ENCODE peak calls at places on chromosomes 11 and 22, in ten cellular contexts. One of them, this sample, is unnamed.

GRCh38 chr11:95764267-95764898 is 25.2 kb downstream of the FAM76B start:
- DNase-seq in spleen: no peak
- DNase-seq in breast epithelium: no peak
- DNase-seq in lower leg skin: no peak
- DNase-seq in adrenal gland: no peak
- DNase-seq in left ventricle myocardium inferior: no peak
- DNase-seq in thoracic aorta: no peak
- DNase-seq in BE2C: no peak
- DNase-seq in Panc1: no peak
- DNase-seq in lower lobe of right lung: no peak
- DNase-seq in this sample: peak

GRCh38 chr11:121032546-121032945 is 8.6 kb downstream of the TBCEL start:
- DNase-seq in lower lobe of right lung: no peak
- DNase-seq in breast epithelium: no peak
- DNase-seq in spleen: no peak
- DNase-seq in adrenal gland: no peak
- DNase-seq in lower leg skin: no peak
- DNase-seq in Panc1: no peak
- DNase-seq in thoracic aorta: no peak
- DNase-seq in left ventricle myocardium inferior: no peak
- DNase-seq in BE2C: no peak
- DNase-seq in this sample: peak

GRCh38 chr22:36741204-36741793 is 34.6 kb downstream of the IFT27 start:
- DNase-seq in lower leg skin: no peak
- DNase-seq in left ventricle myocardium inferior: no peak
- DNase-seq in lower lobe of right lung: no peak
- DNase-seq in adrenal gland: peak
- DNase-seq in spleen: no peak
- DNase-seq in thoracic aorta: no peak
- DNase-seq in breast epithelium: no peak
- DNase-seq in BE2C: peak
- DNase-seq in Panc1: no peak
- DNase-seq in this sample: peak

GRCh38 chr11:10485646-10486045 is 30.6 kb downstream of the AMPD3 start:
- DNase-seq in adrenal gland: peak
- DNase-seq in lower lobe of right lung: no peak
- DNase-seq in thoracic aorta: no peak
- DNase-seq in spleen: no peak
- DNase-seq in breast epithelium: no peak
- DNase-seq in BE2C: no peak
- DNase-seq in Panc1: no peak
- DNase-seq in lower leg skin: no peak
- DNase-seq in left ventricle myocardium inferior: no peak
- DNase-seq in this sample: no peak

GRCh38 chr22:49934144-49934890 is 15.9 kb downstream of the CRELD2 start:
- DNase-seq in breast epithelium: peak
- DNase-seq in adrenal gland: peak
- DNase-seq in spleen: peak
- DNase-seq in BE2C: no peak
- DNase-seq in lower leg skin: no peak
- DNase-seq in Panc1: no peak
- DNase-seq in left ventricle myocardium inferior: peak
- DNase-seq in thoracic aorta: no peak
- DNase-seq in lower lobe of right lung: peak
- DNase-seq in this sample: peak

GRCh38 chr11:67545280-67545679 is 22.0 kb upstream of the CABP2 start:
- DNase-seq in thoracic aorta: no peak
- DNase-seq in lower lobe of right lung: no peak
- DNase-seq in spleen: no peak
- DNase-seq in left ventricle myocardium inferior: peak
- DNase-seq in adrenal gland: peak
- DNase-seq in breast epithelium: no peak
- DNase-seq in BE2C: peak
- DNase-seq in Panc1: no peak
- DNase-seq in lower leg skin: no peak
- DNase-seq in this sample: no peak

GRCh38 chr11:72626637-72626936 is 47.6 kb downstream of the PDE2A start:
- DNase-seq in left ventricle myocardium inferior: no peak
- DNase-seq in adrenal gland: no peak
- DNase-seq in BE2C: no peak
- DNase-seq in Panc1: no peak
- DNase-seq in lower lobe of right lung: no peak
- DNase-seq in breast epithelium: no peak
- DNase-seq in thoracic aorta: no peak
- DNase-seq in lower leg skin: no peak
- DNase-seq in spleen: no peak
- DNase-seq in this sample: no peak

GRCh38 chr22:50027639-50028537 is 15.3 kb upstream of the IL17REL start:
- DNase-seq in thoracic aorta: no peak
- DNase-seq in lower lobe of right lung: peak
- DNase-seq in spleen: peak
- DNase-seq in Panc1: no peak
- DNase-seq in left ventricle myocardium inferior: no peak
- DNase-seq in breast epithelium: peak
- DNase-seq in adrenal gland: no peak
- DNase-seq in lower leg skin: no peak
- DNase-seq in BE2C: peak
- DNase-seq in this sample: peak

GRCh38 chr22:32557424-32557823 is 82.8 kb downstream of the FBXO7 start:
- DNase-seq in adrenal gland: no peak
- DNase-seq in thoracic aorta: no peak
- DNase-seq in BE2C: no peak
- DNase-seq in lower leg skin: peak
- DNase-seq in left ventricle myocardium inferior: no peak
- DNase-seq in spleen: peak
- DNase-seq in Panc1: no peak
- DNase-seq in lower lobe of right lung: no peak
- DNase-seq in breast epithelium: no peak
- DNase-seq in this sample: no peak

GRCh38 chr11:73177380-73178091 is 35.4 kb upstream of the FCHSD2 start:
- DNase-seq in lower lobe of right lung: peak
- DNase-seq in lower leg skin: no peak
- DNase-seq in thoracic aorta: peak
- DNase-seq in spleen: peak
- DNase-seq in Panc1: no peak
- DNase-seq in BE2C: no peak
- DNase-seq in left ventricle myocardium inferior: peak
- DNase-seq in breast epithelium: peak
- DNase-seq in adrenal gland: peak
- DNase-seq in this sample: no peak

GRCh38 chr11:91796999-91797398 is 427.6 kb upstream of the FAT3 start:
- DNase-seq in left ventricle myocardium inferior: no peak
- DNase-seq in thoracic aorta: no peak
- DNase-seq in lower leg skin: no peak
- DNase-seq in lower lobe of right lung: no peak
- DNase-seq in breast epithelium: no peak
- DNase-seq in adrenal gland: no peak
- DNase-seq in spleen: no peak
- DNase-seq in Panc1: no peak
- DNase-seq in BE2C: no peak
- DNase-seq in this sample: no peak

GRCh38 chr11:110077866-110078325 is 15.3 kb upstream of the ZC3H12C start:
- DNase-seq in Panc1: no peak
- DNase-seq in lower leg skin: no peak
- DNase-seq in adrenal gland: peak
- DNase-seq in left ventricle myocardium inferior: no peak
- DNase-seq in spleen: no peak
- DNase-seq in breast epithelium: no peak
- DNase-seq in lower lobe of right lung: no peak
- DNase-seq in thoracic aorta: no peak
- DNase-seq in BE2C: no peak
- DNase-seq in this sample: peak

GRCh38 chr11:65663634-65664200 is 1.0 kb upstream of the RELA start:
- DNase-seq in lower lobe of right lung: peak
- DNase-seq in breast epithelium: no peak
- DNase-seq in adrenal gland: peak
- DNase-seq in left ventricle myocardium inferior: peak
- DNase-seq in BE2C: no peak
- DNase-seq in thoracic aorta: no peak
- DNase-seq in spleen: peak
- DNase-seq in lower leg skin: peak
- DNase-seq in Panc1: no peak
- DNase-seq in this sample: peak

GRCh38 chr22:50292643-50293440 is 14.6 kb downstream of the PLXNB2 start:
- DNase-seq in thoracic aorta: no peak
- DNase-seq in spleen: no peak
- DNase-seq in adrenal gland: no peak
- DNase-seq in lower leg skin: no peak
- DNase-seq in Panc1: no peak
- DNase-seq in left ventricle myocardium inferior: no peak
- DNase-seq in BE2C: no peak
- DNase-seq in lower lobe of right lung: no peak
- DNase-seq in breast epithelium: no peak
- DNase-seq in this sample: no peak

GRCh38 chr11:69890476-69890875 is 71.3 kb upstream of the FGF3 start:
- DNase-seq in lower leg skin: no peak
- DNase-seq in BE2C: no peak
- DNase-seq in spleen: peak
- DNase-seq in thoracic aorta: no peak
- DNase-seq in adrenal gland: no peak
- DNase-seq in Panc1: no peak
- DNase-seq in lower lobe of right lung: no peak
- DNase-seq in left ventricle myocardium inferior: no peak
- DNase-seq in breast epithelium: no peak
- DNase-seq in this sample: no peak

GRCh38 chr22:18056161-18056666 is 21.6 kb upstream of the PEX26 start:
- DNase-seq in spleen: peak
- DNase-seq in lower lobe of right lung: no peak
- DNase-seq in lower leg skin: no peak
- DNase-seq in Panc1: no peak
- DNase-seq in left ventricle myocardium inferior: no peak
- DNase-seq in adrenal gland: peak
- DNase-seq in breast epithelium: no peak
- DNase-seq in thoracic aorta: no peak
- DNase-seq in BE2C: peak
- DNase-seq in this sample: peak

GRCh38 chr11:57644748-57645715 is 4.7 kb downstream of the YPEL4 start:
- DNase-seq in thoracic aorta: peak
- DNase-seq in spleen: peak
- DNase-seq in left ventricle myocardium inferior: peak
- DNase-seq in adrenal gland: peak
- DNase-seq in BE2C: peak
- DNase-seq in lower leg skin: peak
- DNase-seq in Panc1: no peak
- DNase-seq in lower lobe of right lung: peak
- DNase-seq in breast epithelium: peak
- DNase-seq in this sample: peak

DNA sequence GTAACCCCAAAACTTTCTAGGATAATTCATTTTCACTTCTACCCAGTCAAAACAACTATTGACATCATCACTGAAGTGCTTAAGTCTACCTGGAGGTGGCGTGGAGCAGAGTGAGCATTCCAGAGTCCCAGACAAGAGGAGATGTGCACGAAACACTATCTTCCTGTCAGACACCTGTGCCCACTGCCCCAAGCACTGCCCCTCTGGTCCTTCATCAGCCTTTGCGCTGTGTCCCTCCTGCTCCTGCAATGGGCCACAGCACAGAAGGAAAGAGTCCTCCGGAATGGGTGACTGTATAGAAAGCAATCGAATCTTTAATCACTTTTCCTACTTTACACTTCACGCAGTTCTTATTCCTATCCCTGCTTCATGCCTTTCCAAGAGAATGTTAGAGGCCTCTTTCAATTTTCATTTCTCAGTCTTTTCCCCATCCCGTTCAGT is 512 bp upstream of the GRIA4 start:
- DNase-seq in lower lobe of right lung: no peak
- DNase-seq in spleen: peak
- DNase-seq in thoracic aorta: no peak
- DNase-seq in Panc1: no peak
- DNase-seq in adrenal gland: no peak
- DNase-seq in breast epithelium: peak
- DNase-seq in BE2C: peak
- DNase-seq in left ventricle myocardium inferior: no peak
- DNase-seq in lower leg skin: no peak
- DNase-seq in this sample: peak
- TF ChIP-seq CTCF in lower lobe of right lung: peak
- TF ChIP-seq CTCF in spleen: no peak
- TF ChIP-seq CTCF in thoracic aorta: no peak
- TF ChIP-seq CTCF in Panc1: peak
- TF ChIP-seq CTCF in adrenal gland: no peak
- TF ChIP-seq CTCF in breast epithelium: peak
- TF ChIP-seq CTCF in BE2C: peak
- TF ChIP-seq CTCF in left ventricle myocardium inferior: no peak
- TF ChIP-seq CTCF in lower leg skin: no peak
- TF ChIP-seq CTCF in this sample: peak

GRCh38 chr11:396511-396947 is 2.5 kb downstream of the PKP3 start:
- DNase-seq in spleen: peak
- DNase-seq in lower lobe of right lung: peak
- DNase-seq in breast epithelium: no peak
- DNase-seq in thoracic aorta: no peak
- DNase-seq in BE2C: no peak
- DNase-seq in lower leg skin: no peak
- DNase-seq in left ventricle myocardium inferior: no peak
- DNase-seq in Panc1: no peak
- DNase-seq in adrenal gland: no peak
- DNase-seq in this sample: peak
- H3K4me3 ChIP-seq in spleen: peak
- H3K4me3 ChIP-seq in lower lobe of right lung: peak
- H3K4me3 ChIP-seq in breast epithelium: peak
- H3K4me3 ChIP-seq in thoracic aorta: peak
- H3K4me3 ChIP-seq in BE2C: no peak
- H3K4me3 ChIP-seq in lower leg skin: no peak
- H3K4me3 ChIP-seq in left ventricle myocardium inferior: peak
- H3K4me3 ChIP-seq in Panc1: no peak
- H3K4me3 ChIP-seq in adrenal gland: peak
- H3K4me3 ChIP-seq in this sample: peak

GRCh38 chr11:78832226-78832947 is 257.7 kb upstream of the NARS2 start:
- DNase-seq in adrenal gland: no peak
- DNase-seq in lower lobe of right lung: no peak
- DNase-seq in spleen: no peak
- DNase-seq in left ventricle myocardium inferior: no peak
- DNase-seq in thoracic aorta: no peak
- DNase-seq in Panc1: no peak
- DNase-seq in lower leg skin: no peak
- DNase-seq in breast epithelium: no peak
- DNase-seq in BE2C: no peak
- DNase-seq in this sample: peak
- TF ChIP-seq CTCF in adrenal gland: no peak
- TF ChIP-seq CTCF in lower lobe of right lung: no peak
- TF ChIP-seq CTCF in spleen: no peak
- TF ChIP-seq CTCF in left ventricle myocardium inferior: no peak
- TF ChIP-seq CTCF in thoracic aorta: no peak
- TF ChIP-seq CTCF in Panc1: peak
- TF ChIP-seq CTCF in lower leg skin: no peak
- TF ChIP-seq CTCF in breast epithelium: no peak
- TF ChIP-seq CTCF in BE2C: peak
- TF ChIP-seq CTCF in this sample: peak

GRCh38 chr11:44566559-44566949 is 1.1 kb downstream of the CD82 start:
- DNase-seq in left ventricle myocardium inferior: no peak
- DNase-seq in breast epithelium: no peak
- DNase-seq in BE2C: no peak
- DNase-seq in lower lobe of right lung: no peak
- DNase-seq in Panc1: no peak
- DNase-seq in thoracic aorta: no peak
- DNase-seq in spleen: no peak
- DNase-seq in adrenal gland: no peak
- DNase-seq in lower leg skin: no peak
- DNase-seq in this sample: no peak
- H3K4me3 ChIP-seq in left ventricle myocardium inferior: peak
- H3K4me3 ChIP-seq in breast epithelium: no peak
- H3K4me3 ChIP-seq in BE2C: no peak
- H3K4me3 ChIP-seq in lower lobe of right lung: peak
- H3K4me3 ChIP-seq in Panc1: peak
- H3K4me3 ChIP-seq in thoracic aorta: peak
- H3K4me3 ChIP-seq in spleen: peak
- H3K4me3 ChIP-seq in adrenal gland: peak
- H3K4me3 ChIP-seq in lower leg skin: no peak
- H3K4me3 ChIP-seq in this sample: peak

This sample was measured in choroid plexus epithelial cell.